ENCODE peak calls at places on chromosomes 1 and 21, in six cellular contexts. G is NCI-H2171 treated with DMSO at 0.1 percent for 48 hours, V is NCI-H1105 treated with DMSO at 0.1 percent for 48 hours, A is H4, Z is right cardiac atrium, U is T-cell. Y is an unnamed sample.

GRCh38 chr1:96931136-96931535 is 209.6 kb downstream of the PTBP2 start:
- DNase-seq in G (no peak), V (no peak), A (no peak), Z (no peak), U (no peak), Y (no peak)

GRCh38 chr1:119327066-119327435 is 41.5 kb upstream of the HAO2 start:
- DNase-seq in G (no peak), V (no peak), A (no peak), Z (no peak), U (no peak), Y (no peak)

GRCh38 chr1:2540816-2541492 is 10.9 kb upstream of the HES5 start:
- DNase-seq in G (peak), V (no peak), A (no peak), Z (no peak), U (no peak), Y (no peak)

GRCh38 chr1:177281901-177282300 is 111.1 kb downstream of the BRINP2 start:
- DNase-seq in G (no peak), V (no peak), A (no peak), Z (no peak), U (no peak), Y (no peak)

GRCh38 chr21:15293251-15293650 is 228.5 kb upstream of the NRIP1 start:
- DNase-seq in G (no peak), V (no peak), A (peak), Z (no peak), U (no peak), Y (no peak)

GRCh38 chr1:219480011-219480410 is 132.9 kb downstream of the ZC3H11B start:
- DNase-seq in G (no peak), V (no peak), A (no peak), Z (no peak), U (no peak), Y (no peak)

GRCh38 chr1:55146781-55147180 is 68.4 kb downstream of the USP24 start:
- DNase-seq in G (peak), V (no peak), A (no peak), Z (peak), U (no peak), Y (peak)

GRCh38 chr1:205376739-205377138 is 20.0 kb upstream of the KLHDC8A start:
- DNase-seq in G (no peak), V (no peak), A (peak), Z (no peak), U (no peak), Y (no peak)

GRCh38 chr1:229661897-229662296 is 35.9 kb downstream of the URB2 start:
- DNase-seq in G (no peak), V (no peak), A (no peak), Z (no peak), U (no peak), Y (no peak)

GRCh38 chr1:187053876-187054275 is 225.1 kb downstream of the PLA2G4A start:
- DNase-seq in G (peak), V (no peak), A (no peak), Z (no peak), U (no peak), Y (no peak)

GRCh38 chr1:22611530-22611947 is 24.9 kb upstream of the C1QA start:
- DNase-seq in G (no peak), V (no peak), A (peak), Z (peak), U (no peak), Y (no peak)

GRCh38 chr1:154888757-154889156 is 18.7 kb upstream of the KCNN3 start:
- DNase-seq in G (no peak), V (no peak), A (no peak), Z (no peak), U (no peak), Y (no peak)

GRCh38 chr21:25881524-25882376 is 147.0 kb downstream of the GABPA start:
- DNase-seq in G (peak), V (peak), A (peak), Z (peak), U (peak), Y (peak)

GRCh38 chr1:52632732-52633290 is at the start of gene SHISAL2A:
- DNase-seq in G (no peak), V (peak), A (no peak), Z (peak), U (peak), Y (no peak)

GRCh38 chr1:224390517-224390916 is 33.8 kb downstream of the CNIH4 start:
- DNase-seq in G (no peak), V (no peak), A (no peak), Z (no peak), U (no peak), Y (no peak)

GRCh38 chr1:246773213-246773641 is 49.0 kb downstream of the SCCPDH start:
- DNase-seq in G (no peak), V (no peak), A (no peak), Z (no peak), U (no peak), Y (no peak)

GRCh38 chr1:120179420-120180348 is 3.4 kb upstream of the SEC22B start:
- DNase-seq in G (peak), V (peak), A (peak), Z (peak), U (no peak), Y (peak)

GRCh38 chr1:119324198-119324597 is 44.4 kb upstream of the HAO2 start:
- DNase-seq in G (no peak), V (no peak), A (no peak), Z (no peak), U (no peak), Y (no peak)

GRCh38 chr1:233326319-233326994 is 1.1 kb upstream of the MAP3K21 start:
- DNase-seq in G (peak), V (peak), A (no peak), Z (no peak), U (no peak), Y (no peak)

GRCh38 chr1:8384088-8384487 is 66.2 kb downstream of the SLC45A1 start:
- DNase-seq in G (no peak), V (no peak), A (no peak), Z (no peak), U (no peak), Y (no peak)

GRCh38 chr1:177629526-177629925 is 340.3 kb downstream of the SEC16B start:
- DNase-seq in G (no peak), V (no peak), A (no peak), Z (no peak), U (no peak), Y (no peak)

GRCh38 chr1:15722836-15723542 is 13.1 kb upstream of the SLC25A34 start:
- DNase-seq in G (no peak), V (no peak), A (no peak), Z (no peak), U (no peak), Y (no peak)

GRCh38 chr1:20485527-20486456 is at the start of gene CAMK2N1:
- DNase-seq in G (peak), V (peak), A (peak), Z (peak), U (peak), Y (peak)

GRCh38 chr1:10387611-10388386 is 11.1 kb upstream of the PGD start:
- DNase-seq in G (peak), V (no peak), A (peak), Z (peak), U (no peak), Y (no peak)

GRCh38 chr1:197320991-197321531 is 53.0 kb downstream of the CRB1 start:
- DNase-seq in G (no peak), V (no peak), A (no peak), Z (peak), U (no peak), Y (no peak)

GRCh38 chr1:14142397-14143095 is 442.6 kb downstream of the PRDM2 start:
- DNase-seq in G (no peak), V (peak), A (no peak), Z (no peak), U (no peak), Y (peak)

GRCh38 chr1:42922687-42923366 is 35.8 kb downstream of the SLC2A1 start:
- DNase-seq in G (peak), V (peak), A (peak), Z (no peak), U (peak), Y (peak)

GRCh38 chr1:117231748-117232373 is 21.1 kb upstream of the VTCN1 start:
- DNase-seq in G (no peak), V (no peak), A (no peak), Z (no peak), U (no peak), Y (no peak)

GRCh38 chr1:220527279-220528048 is 472 bp upstream of the MARK1 start:
- DNase-seq in G (peak), V (no peak), A (peak), Z (peak), U (no peak), Y (peak)

GRCh38 chr1:114819869-114820268 is 34.8 kb upstream of the SYCP1 start:
- DNase-seq in G (no peak), V (no peak), A (no peak), Z (no peak), U (no peak), Y (no peak)

GRCh38 chr1:174974711-174975111 is 25.0 kb upstream of the CACYBP start:
- DNase-seq in G (no peak), V (no peak), A (no peak), Z (no peak), U (no peak), Y (peak)